ENCODE peak calls at places on chromosomes 7 and 10, in ten cellular contexts. One of them, this sample, is unnamed.

GRCh38 chr10:89129850-89130396 is 77.2 kb downstream of the CH25H start:
- DNase-seq in endothelial cell of umbilical vein: no peak
- DNase-seq in transverse colon: no peak
- DNase-seq in HCT116: no peak
- DNase-seq in GM12878: no peak
- DNase-seq in sigmoid colon: peak; percentile 70
- DNase-seq in H1: no peak
- DNase-seq in HepG2: no peak
- DNase-seq in K562: no peak
- DNase-seq in stomach: no peak
- DNase-seq in this sample: no peak

GRCh38 chr7:131413711-131414110 is 86.0 kb downstream of the MKLN1 start:
- DNase-seq in endothelial cell of umbilical vein: no peak
- DNase-seq in HCT116: no peak
- DNase-seq in HepG2: no peak
- DNase-seq in H1: no peak
- DNase-seq in K562: no peak
- DNase-seq in sigmoid colon: no peak
- DNase-seq in stomach: no peak
- DNase-seq in transverse colon: no peak
- DNase-seq in GM12878: no peak
- DNase-seq in this sample: no peak

GRCh38 chr10:29926649-29927048 is 132.7 kb downstream of the JCAD start:
- DNase-seq in endothelial cell of umbilical vein: no peak
- DNase-seq in stomach: no peak
- DNase-seq in HepG2: no peak
- DNase-seq in sigmoid colon: no peak
- DNase-seq in HCT116: no peak
- DNase-seq in H1: no peak
- DNase-seq in K562: peak; percentile 3
- DNase-seq in transverse colon: no peak
- DNase-seq in GM12878: no peak
- DNase-seq in this sample: no peak

GRCh38 chr7:104208421-104208780 is 588 bp upstream of the ORC5 start:
- DNase-seq in endothelial cell of umbilical vein: no peak
- DNase-seq in GM12878: no peak
- DNase-seq in H1: no peak
- DNase-seq in sigmoid colon: no peak
- DNase-seq in stomach: no peak
- DNase-seq in HepG2: no peak
- DNase-seq in transverse colon: no peak
- DNase-seq in HCT116: no peak
- DNase-seq in K562: no peak
- DNase-seq in this sample: no peak

GRCh38 chr7:132738254-132738653 is 162.0 kb upstream of the PLXNA4 start:
- DNase-seq in transverse colon: no peak
- DNase-seq in sigmoid colon: no peak
- DNase-seq in stomach: no peak
- DNase-seq in H1: no peak
- DNase-seq in HCT116: peak; percentile 6
- DNase-seq in HepG2: no peak
- DNase-seq in endothelial cell of umbilical vein: peak; percentile 51
- DNase-seq in GM12878: no peak
- DNase-seq in K562: no peak
- DNase-seq in this sample: no peak

GRCh38 chr10:77406764-77407430 is 230.7 kb downstream of the KCNMA1 start:
- DNase-seq in K562: no peak
- DNase-seq in HepG2: no peak
- DNase-seq in endothelial cell of umbilical vein: no peak
- DNase-seq in HCT116: no peak
- DNase-seq in GM12878: no peak
- DNase-seq in sigmoid colon: no peak
- DNase-seq in H1: no peak
- DNase-seq in stomach: no peak
- DNase-seq in transverse colon: no peak
- DNase-seq in this sample: no peak

GRCh38 chr7:112572669-112573301 is 92.0 kb downstream of the LSMEM1 start:
- DNase-seq in transverse colon: peak; percentile 30
- DNase-seq in stomach: no peak
- DNase-seq in GM12878: no peak
- DNase-seq in HCT116: no peak
- DNase-seq in sigmoid colon: no peak
- DNase-seq in K562: peak; percentile 44
- DNase-seq in H1: no peak
- DNase-seq in HepG2: peak; percentile 70
- DNase-seq in endothelial cell of umbilical vein: peak; percentile 7
- DNase-seq in this sample: no peak

GRCh38 chr10:127150136-127150535 is 46.3 kb downstream of the INSYN2A start:
- DNase-seq in GM12878: no peak
- DNase-seq in endothelial cell of umbilical vein: peak; percentile 10
- DNase-seq in stomach: no peak
- DNase-seq in HepG2: no peak
- DNase-seq in K562: no peak
- DNase-seq in H1: no peak
- DNase-seq in transverse colon: no peak
- DNase-seq in sigmoid colon: no peak
- DNase-seq in HCT116: peak; percentile 27
- DNase-seq in this sample: no peak

GRCh38 chr7:116030626-116031276 is at the start of gene TFEC:
- DNase-seq in transverse colon: no peak
- DNase-seq in HCT116: no peak
- DNase-seq in K562: no peak
- DNase-seq in endothelial cell of umbilical vein: peak; percentile 62
- DNase-seq in H1: no peak
- DNase-seq in sigmoid colon: no peak
- DNase-seq in HepG2: no peak
- DNase-seq in GM12878: no peak
- DNase-seq in stomach: no peak
- DNase-seq in this sample: no peak

GRCh38 chr7:149199234-149199990 is 4.1 kb downstream of the ZNF282 start:
- DNase-seq in HepG2: no peak
- DNase-seq in HCT116: no peak
- DNase-seq in transverse colon: no peak
- DNase-seq in sigmoid colon: peak; percentile 6
- DNase-seq in GM12878: no peak
- DNase-seq in endothelial cell of umbilical vein: peak; percentile 40
- DNase-seq in stomach: no peak
- DNase-seq in H1: no peak
- DNase-seq in K562: no peak
- DNase-seq in this sample: no peak

GRCh38 chr10:79019961-79020491 is 48.7 kb upstream of the ZMIZ1 start:
- DNase-seq in stomach: peak; percentile 34
- DNase-seq in H1: no peak
- DNase-seq in GM12878: no peak
- DNase-seq in endothelial cell of umbilical vein: no peak
- DNase-seq in HCT116: no peak
- DNase-seq in transverse colon: no peak
- DNase-seq in HepG2: peak; percentile 60
- DNase-seq in sigmoid colon: peak; percentile 87
- DNase-seq in K562: peak; percentile 94
- DNase-seq in this sample: no peak

GRCh38 chr7:131845573-131846337 is 289.3 kb upstream of the PODXL start:
- DNase-seq in HCT116: no peak
- DNase-seq in endothelial cell of umbilical vein: no peak
- DNase-seq in transverse colon: no peak
- DNase-seq in sigmoid colon: no peak
- DNase-seq in GM12878: no peak
- DNase-seq in HepG2: no peak
- DNase-seq in stomach: no peak
- DNase-seq in H1: no peak
- DNase-seq in K562: no peak
- DNase-seq in this sample: no peak

GRCh38 chr7:155204744-155205367 is 92.8 kb upstream of the INSIG1 start:
- DNase-seq in HCT116: no peak
- DNase-seq in GM12878: no peak
- DNase-seq in transverse colon: no peak
- DNase-seq in stomach: no peak
- DNase-seq in H1: no peak
- DNase-seq in K562: no peak
- DNase-seq in HepG2: no peak
- DNase-seq in sigmoid colon: peak; percentile 64
- DNase-seq in endothelial cell of umbilical vein: no peak
- DNase-seq in this sample: no peak

GRCh38 chr7:30505174-30505697 is 607 bp upstream of the GGCT start:
- DNase-seq in transverse colon: no peak
- DNase-seq in stomach: no peak
- DNase-seq in HepG2: no peak
- DNase-seq in sigmoid colon: no peak
- DNase-seq in K562: no peak
- DNase-seq in HCT116: no peak
- DNase-seq in endothelial cell of umbilical vein: no peak
- DNase-seq in GM12878: no peak
- DNase-seq in H1: no peak
- DNase-seq in this sample: no peak
- TF ChIP-seq POLR2A in transverse colon: no peak
- TF ChIP-seq POLR2A in stomach: no peak
- TF ChIP-seq POLR2A in HepG2: no peak
- TF ChIP-seq POLR2A in sigmoid colon: no peak
- TF ChIP-seq POLR2A in K562: no peak
- TF ChIP-seq POLR2A in HCT116: no peak
- TF ChIP-seq POLR2A in endothelial cell of umbilical vein: no peak
- TF ChIP-seq POLR2A in GM12878: no peak
- TF ChIP-seq POLR2A in H1: no peak
- TF ChIP-seq POLR2A in this sample: no peak

GRCh38 chr7:99422625-99423024 is 13.9 kb downstream of the BUD31 start:
- DNase-seq in stomach: no peak
- DNase-seq in endothelial cell of umbilical vein: no peak
- DNase-seq in sigmoid colon: no peak
- DNase-seq in HepG2: no peak
- DNase-seq in H1: no peak
- DNase-seq in GM12878: no peak
- DNase-seq in HCT116: no peak
- DNase-seq in transverse colon: no peak
- DNase-seq in K562: no peak
- DNase-seq in this sample: no peak

GRCh38 chr7:99419323-99420021 is 10.7 kb downstream of the BUD31 start:
- DNase-seq in endothelial cell of umbilical vein: no peak
- DNase-seq in HepG2: no peak
- DNase-seq in HCT116: no peak
- DNase-seq in H1: no peak
- DNase-seq in sigmoid colon: no peak
- DNase-seq in transverse colon: no peak
- DNase-seq in K562: no peak
- DNase-seq in stomach: no peak
- DNase-seq in GM12878: no peak
- DNase-seq in this sample: no peak

GRCh38 chr7:99420213-99420612 is 11.4 kb downstream of the BUD31 start:
- DNase-seq in stomach: no peak
- DNase-seq in GM12878: no peak
- DNase-seq in endothelial cell of umbilical vein: no peak
- DNase-seq in HCT116: no peak
- DNase-seq in HepG2: no peak
- DNase-seq in sigmoid colon: no peak
- DNase-seq in H1: no peak
- DNase-seq in transverse colon: no peak
- DNase-seq in K562: no peak
- DNase-seq in this sample: no peak

GRCh38 chr7:99422091-99422624 is 13.4 kb downstream of the BUD31 start:
- DNase-seq in stomach: no peak
- DNase-seq in H1: no peak
- DNase-seq in GM12878: no peak
- DNase-seq in K562: peak; percentile 73
- DNase-seq in HCT116: no peak
- DNase-seq in endothelial cell of umbilical vein: no peak
- DNase-seq in transverse colon: no peak
- DNase-seq in HepG2: no peak
- DNase-seq in sigmoid colon: no peak
- DNase-seq in this sample: no peak

GRCh38 chr7:99418260-99418659 is 9.5 kb downstream of the BUD31 start:
- DNase-seq in K562: no peak
- DNase-seq in H1: no peak
- DNase-seq in transverse colon: no peak
- DNase-seq in HCT116: no peak
- DNase-seq in stomach: no peak
- DNase-seq in sigmoid colon: no peak
- DNase-seq in endothelial cell of umbilical vein: no peak
- DNase-seq in HepG2: no peak
- DNase-seq in GM12878: no peak
- DNase-seq in this sample: no peak
- TF ChIP-seq POLR2AphosphoS5 in K562: no peak
- TF ChIP-seq POLR2AphosphoS5 in H1: no peak
- TF ChIP-seq POLR2AphosphoS5 in transverse colon: no peak
- TF ChIP-seq POLR2AphosphoS5 in HCT116: no peak
- TF ChIP-seq POLR2AphosphoS5 in stomach: no peak
- TF ChIP-seq POLR2AphosphoS5 in sigmoid colon: no peak
- TF ChIP-seq POLR2AphosphoS5 in endothelial cell of umbilical vein: no peak
- TF ChIP-seq POLR2AphosphoS5 in HepG2: no peak
- TF ChIP-seq POLR2AphosphoS5 in GM12878: no peak
- TF ChIP-seq POLR2AphosphoS5 in this sample: no peak

DNA sequence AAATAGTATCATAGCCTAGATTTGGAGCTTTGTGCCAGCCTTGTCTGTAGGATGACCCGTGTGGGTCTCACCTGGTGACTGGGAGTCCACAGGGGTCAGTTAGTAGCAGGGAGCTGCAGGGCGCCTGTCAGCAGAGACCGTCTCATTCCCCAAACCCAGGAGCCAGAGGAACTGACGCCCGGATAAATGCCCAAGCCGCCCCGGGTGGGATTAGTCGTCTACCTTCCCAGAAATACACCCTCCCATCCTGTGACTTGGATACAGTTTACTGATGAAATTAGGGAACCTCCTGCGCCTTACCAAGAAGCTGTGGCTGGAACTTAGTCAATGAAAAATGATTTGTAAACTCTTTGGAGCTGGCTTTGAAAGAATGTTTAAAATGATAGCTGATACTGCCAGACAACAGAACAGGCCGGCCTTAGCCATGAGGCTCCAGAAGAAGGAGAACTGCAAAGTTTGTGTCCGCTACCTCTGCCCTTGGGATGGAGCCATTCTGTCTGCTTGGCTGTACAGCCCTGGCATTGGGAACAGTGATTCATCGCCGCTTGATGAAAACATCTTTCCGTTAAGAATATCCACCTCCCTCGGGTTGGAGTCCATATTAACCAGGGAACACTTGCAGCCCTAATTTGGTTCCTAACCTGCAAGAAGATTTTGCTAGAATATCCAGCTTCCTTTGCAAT is 12.7 kb downstream of the FOXK1 start:
- DNase-seq in HCT116: no peak
- DNase-seq in transverse colon: peak; percentile 30
- DNase-seq in stomach: no peak
- DNase-seq in endothelial cell of umbilical vein: peak; percentile 21
- DNase-seq in sigmoid colon: peak; percentile 94
- DNase-seq in HepG2: no peak
- DNase-seq in K562: no peak
- DNase-seq in GM12878: no peak
- DNase-seq in H1: no peak
- DNase-seq in this sample: no peak
- TF ChIP-seq POLR2A in HCT116: no peak
- TF ChIP-seq POLR2A in transverse colon: no peak
- TF ChIP-seq POLR2A in stomach: no peak
- TF ChIP-seq POLR2A in endothelial cell of umbilical vein: no peak
- TF ChIP-seq POLR2A in sigmoid colon: no peak
- TF ChIP-seq POLR2A in HepG2: no peak
- TF ChIP-seq POLR2A in K562: no peak
- TF ChIP-seq POLR2A in GM12878: no peak
- TF ChIP-seq POLR2A in H1: no peak
- TF ChIP-seq POLR2A in this sample: no peak

DNA sequence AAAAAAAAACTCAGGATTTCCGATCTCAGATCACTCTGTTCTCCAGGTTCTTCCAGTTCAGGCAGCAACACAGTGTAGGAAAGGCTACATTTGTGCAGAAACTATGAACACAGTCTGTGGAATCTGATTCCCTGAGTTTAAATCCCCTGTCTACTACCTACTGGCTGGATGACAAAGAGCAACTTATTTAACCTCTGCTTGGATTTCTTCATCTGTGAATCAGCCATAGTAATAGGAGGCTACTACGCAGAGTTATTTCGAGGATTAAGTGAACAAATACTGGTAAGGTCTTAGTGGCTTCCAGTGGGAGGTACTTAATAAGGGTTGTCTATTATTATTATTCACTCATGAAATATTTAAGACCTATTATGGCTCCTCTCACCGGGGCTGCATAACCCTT is 44.3 kb upstream of the PDCD4 start:
- DNase-seq in K562: no peak
- DNase-seq in transverse colon: no peak
- DNase-seq in sigmoid colon: no peak
- DNase-seq in H1: no peak
- DNase-seq in endothelial cell of umbilical vein: no peak
- DNase-seq in GM12878: no peak
- DNase-seq in HCT116: no peak
- DNase-seq in stomach: no peak
- DNase-seq in HepG2: peak; percentile 24
- DNase-seq in this sample: no peak
- TF ChIP-seq POLR2AphosphoS5 in K562: no peak
- TF ChIP-seq POLR2AphosphoS5 in transverse colon: no peak
- TF ChIP-seq POLR2AphosphoS5 in sigmoid colon: no peak
- TF ChIP-seq POLR2AphosphoS5 in H1: no peak
- TF ChIP-seq POLR2AphosphoS5 in endothelial cell of umbilical vein: no peak
- TF ChIP-seq POLR2AphosphoS5 in GM12878: no peak
- TF ChIP-seq POLR2AphosphoS5 in HCT116: no peak
- TF ChIP-seq POLR2AphosphoS5 in stomach: peak; percentile 1
- TF ChIP-seq POLR2AphosphoS5 in HepG2: no peak
- TF ChIP-seq POLR2AphosphoS5 in this sample: no peak